ENCODE peak calls at places on chromosomes 2 and 18, in ten cellular contexts. One of them, this sample, is unnamed.

GRCh38 chr2:238305092-238305862 is 15.0 kb upstream of the TRAF3IP1 start:
- DNase-seq in esophagus muscularis mucosa: no peak
- DNase-seq in vagina: no peak
- DNase-seq in A673: no peak
- DNase-seq in left lung: no peak
- DNase-seq in CD8-positive, alpha-beta T cell: no peak
- DNase-seq in AG04450: no peak
- DNase-seq in HFF-Myc: no peak
- DNase-seq in HL-60: no peak
- DNase-seq in GM12865: no peak
- DNase-seq in this sample: no peak

GRCh38 chr18:48804856-48805610 is 145.7 kb downstream of the SMAD7 start:
- DNase-seq in CD8-positive, alpha-beta T cell: no peak
- DNase-seq in AG04450: no peak
- DNase-seq in GM12865: no peak
- DNase-seq in vagina: no peak
- DNase-seq in esophagus muscularis mucosa: no peak
- DNase-seq in left lung: no peak
- DNase-seq in A673: no peak
- DNase-seq in HFF-Myc: no peak
- DNase-seq in HL-60: no peak
- DNase-seq in this sample: no peak

GRCh38 chr2:142984657-142985056 is 107.2 kb downstream of the KYNU start:
- DNase-seq in AG04450: no peak
- DNase-seq in vagina: no peak
- DNase-seq in HL-60: no peak
- DNase-seq in esophagus muscularis mucosa: no peak
- DNase-seq in CD8-positive, alpha-beta T cell: no peak
- DNase-seq in GM12865: no peak
- DNase-seq in HFF-Myc: no peak
- DNase-seq in A673: no peak
- DNase-seq in left lung: no peak
- DNase-seq in this sample: no peak

GRCh38 chr2:33015421-33016142 is 68.8 kb downstream of the LTBP1 start:
- DNase-seq in A673: no peak
- DNase-seq in left lung: no peak
- DNase-seq in CD8-positive, alpha-beta T cell: no peak
- DNase-seq in vagina: no peak
- DNase-seq in GM12865: no peak
- DNase-seq in esophagus muscularis mucosa: peak; percentile 86
- DNase-seq in AG04450: peak; percentile 36
- DNase-seq in HL-60: no peak
- DNase-seq in HFF-Myc: no peak
- DNase-seq in this sample: peak; percentile 51

GRCh38 chr2:174546519-174547506 is 50.8 kb downstream of the WIPF1 start:
- DNase-seq in esophagus muscularis mucosa: no peak
- DNase-seq in left lung: no peak
- DNase-seq in A673: peak; percentile 49
- DNase-seq in AG04450: no peak
- DNase-seq in vagina: no peak
- DNase-seq in HFF-Myc: no peak
- DNase-seq in HL-60: no peak
- DNase-seq in GM12865: peak; percentile 61
- DNase-seq in CD8-positive, alpha-beta T cell: peak; percentile 23
- DNase-seq in this sample: peak; percentile 7

GRCh38 chr18:40917096-40917495 is 1037.9 kb upstream of the PIK3C3 start:
- DNase-seq in CD8-positive, alpha-beta T cell: no peak
- DNase-seq in A673: no peak
- DNase-seq in GM12865: no peak
- DNase-seq in HL-60: no peak
- DNase-seq in HFF-Myc: no peak
- DNase-seq in left lung: no peak
- DNase-seq in vagina: no peak
- DNase-seq in esophagus muscularis mucosa: no peak
- DNase-seq in AG04450: no peak
- DNase-seq in this sample: no peak

GRCh38 chr2:29367986-29368677 is 252.9 kb downstream of the CLIP4 start:
- DNase-seq in A673: no peak
- DNase-seq in left lung: no peak
- DNase-seq in vagina: no peak
- DNase-seq in esophagus muscularis mucosa: no peak
- DNase-seq in AG04450: no peak
- DNase-seq in GM12865: no peak
- DNase-seq in CD8-positive, alpha-beta T cell: no peak
- DNase-seq in HL-60: no peak
- DNase-seq in HFF-Myc: no peak
- DNase-seq in this sample: no peak

GRCh38 chr2:241314181-241314932 is 1.1 kb downstream of the HDLBP start:
- DNase-seq in AG04450: peak; percentile 11
- DNase-seq in esophagus muscularis mucosa: no peak
- DNase-seq in GM12865: no peak
- DNase-seq in CD8-positive, alpha-beta T cell: no peak
- DNase-seq in HFF-Myc: no peak
- DNase-seq in vagina: no peak
- DNase-seq in HL-60: no peak
- DNase-seq in left lung: no peak
- DNase-seq in A673: no peak
- DNase-seq in this sample: no peak

GRCh38 chr18:44723366-44723765 is 42.7 kb downstream of the SETBP1 start:
- DNase-seq in left lung: no peak
- DNase-seq in CD8-positive, alpha-beta T cell: no peak
- DNase-seq in HFF-Myc: no peak
- DNase-seq in GM12865: peak; percentile 29
- DNase-seq in AG04450: no peak
- DNase-seq in vagina: no peak
- DNase-seq in HL-60: no peak
- DNase-seq in A673: no peak
- DNase-seq in esophagus muscularis mucosa: no peak
- DNase-seq in this sample: no peak

GRCh38 chr2:190791347-190791982 is 89.2 kb upstream of the GLS start:
- DNase-seq in left lung: no peak
- DNase-seq in esophagus muscularis mucosa: no peak
- DNase-seq in CD8-positive, alpha-beta T cell: peak; percentile 23
- DNase-seq in AG04450: no peak
- DNase-seq in HL-60: no peak
- DNase-seq in HFF-Myc: peak; percentile 17
- DNase-seq in A673: peak; percentile 80
- DNase-seq in GM12865: no peak
- DNase-seq in vagina: no peak
- DNase-seq in this sample: peak; percentile 34

GRCh38 chr2:38233231-38233983 is 143.7 kb downstream of the ATL2 start:
- DNase-seq in HFF-Myc: peak; percentile 76
- DNase-seq in A673: peak; percentile 42
- DNase-seq in CD8-positive, alpha-beta T cell: no peak
- DNase-seq in GM12865: no peak
- DNase-seq in left lung: no peak
- DNase-seq in esophagus muscularis mucosa: no peak
- DNase-seq in AG04450: no peak
- DNase-seq in HL-60: no peak
- DNase-seq in vagina: no peak
- DNase-seq in this sample: peak; percentile 68
- TF ChIP-seq CTCF in HFF-Myc: peak; percentile 35
- TF ChIP-seq CTCF in A673: no peak
- TF ChIP-seq CTCF in CD8-positive, alpha-beta T cell: no peak
- TF ChIP-seq CTCF in GM12865: no peak
- TF ChIP-seq CTCF in left lung: no peak
- TF ChIP-seq CTCF in esophagus muscularis mucosa: no peak
- TF ChIP-seq CTCF in AG04450: no peak
- TF ChIP-seq CTCF in HL-60: no peak
- TF ChIP-seq CTCF in vagina: no peak
- TF ChIP-seq CTCF in this sample: peak; percentile 43

GRCh38 chr2:55618025-55618648 is 715 bp upstream of the PPP4R3B start:
- DNase-seq in HL-60: peak; percentile 14
- DNase-seq in vagina: no peak
- DNase-seq in CD8-positive, alpha-beta T cell: peak; percentile 16
- DNase-seq in AG04450: no peak
- DNase-seq in left lung: no peak
- DNase-seq in GM12865: peak; percentile 30
- DNase-seq in esophagus muscularis mucosa: no peak
- DNase-seq in HFF-Myc: no peak
- DNase-seq in A673: peak; percentile 9
- DNase-seq in this sample: no peak

GRCh38 chr2:55621802-55622201 is 4.4 kb upstream of the PPP4R3B start:
- DNase-seq in left lung: no peak
- DNase-seq in A673: no peak
- DNase-seq in CD8-positive, alpha-beta T cell: no peak
- DNase-seq in vagina: no peak
- DNase-seq in HFF-Myc: no peak
- DNase-seq in HL-60: no peak
- DNase-seq in AG04450: no peak
- DNase-seq in esophagus muscularis mucosa: no peak
- DNase-seq in GM12865: no peak
- DNase-seq in this sample: no peak

GRCh38 chr2:55618649-55619055 is 1.2 kb upstream of the PPP4R3B start:
- DNase-seq in left lung: peak; percentile 77
- DNase-seq in CD8-positive, alpha-beta T cell: peak; percentile 55
- DNase-seq in A673: peak; percentile 71
- DNase-seq in vagina: no peak
- DNase-seq in HL-60: peak; percentile 51
- DNase-seq in HFF-Myc: peak; percentile 35
- DNase-seq in esophagus muscularis mucosa: no peak
- DNase-seq in GM12865: peak; percentile 72
- DNase-seq in AG04450: no peak
- DNase-seq in this sample: no peak

GRCh38 chr2:55617160-55618024 is at the start of gene PPP4R3B:
- DNase-seq in HL-60: peak; percentile 97
- DNase-seq in vagina: peak; percentile 100
- DNase-seq in A673: peak; percentile 100
- DNase-seq in HFF-Myc: peak; percentile 95
- DNase-seq in esophagus muscularis mucosa: peak; percentile 99
- DNase-seq in GM12865: peak; percentile 100
- DNase-seq in left lung: peak; percentile 100
- DNase-seq in CD8-positive, alpha-beta T cell: peak; percentile 98
- DNase-seq in AG04450: peak; percentile 99
- DNase-seq in this sample: peak; percentile 99

GRCh38 chr2:55620123-55620779 is 2.8 kb upstream of the PPP4R3B start:
- DNase-seq in vagina: no peak
- DNase-seq in HL-60: peak; percentile 34
- DNase-seq in HFF-Myc: no peak
- DNase-seq in AG04450: no peak
- DNase-seq in esophagus muscularis mucosa: no peak
- DNase-seq in A673: peak; percentile 16
- DNase-seq in GM12865: peak; percentile 48
- DNase-seq in CD8-positive, alpha-beta T cell: no peak
- DNase-seq in left lung: no peak
- DNase-seq in this sample: no peak
- H3K4me3 ChIP-seq in vagina: no peak overlapping the region
- H3K4me3 ChIP-seq in HL-60: peak overlapping the region; percentile 78
- H3K4me3 ChIP-seq in HFF-Myc: peak overlapping the region; percentile 71
- H3K4me3 ChIP-seq in AG04450: no peak overlapping the region
- H3K4me3 ChIP-seq in esophagus muscularis mucosa: peak overlapping the region; percentile 99
- H3K4me3 ChIP-seq in A673: no peak overlapping the region
- H3K4me3 ChIP-seq in GM12865: no peak overlapping the region
- H3K4me3 ChIP-seq in CD8-positive, alpha-beta T cell: peak overlapping the region; percentile 4
- H3K4me3 ChIP-seq in left lung: peak overlapping the region; percentile 77
- H3K4me3 ChIP-seq in this sample: no peak overlapping the region

GRCh38 chr18:3653263-3653858 is 203.4 kb downstream of the TGIF1 start:
- DNase-seq in HL-60: no peak
- DNase-seq in AG04450: no peak
- DNase-seq in esophagus muscularis mucosa: no peak
- DNase-seq in A673: no peak
- DNase-seq in left lung: no peak
- DNase-seq in CD8-positive, alpha-beta T cell: no peak
- DNase-seq in GM12865: no peak
- DNase-seq in HFF-Myc: no peak
- DNase-seq in vagina: no peak
- DNase-seq in this sample: no peak

GRCh38 chr18:3655254-3655554 is 205.2 kb downstream of the TGIF1 start:
- DNase-seq in vagina: no peak
- DNase-seq in HFF-Myc: no peak
- DNase-seq in A673: no peak
- DNase-seq in CD8-positive, alpha-beta T cell: no peak
- DNase-seq in esophagus muscularis mucosa: no peak
- DNase-seq in HL-60: no peak
- DNase-seq in GM12865: no peak
- DNase-seq in left lung: no peak
- DNase-seq in AG04450: no peak
- DNase-seq in this sample: no peak

GRCh38 chr18:3653859-3654441 is 204.0 kb downstream of the TGIF1 start:
- DNase-seq in left lung: no peak
- DNase-seq in CD8-positive, alpha-beta T cell: no peak
- DNase-seq in HFF-Myc: no peak
- DNase-seq in AG04450: no peak
- DNase-seq in GM12865: no peak
- DNase-seq in esophagus muscularis mucosa: no peak
- DNase-seq in HL-60: no peak
- DNase-seq in vagina: no peak
- DNase-seq in A673: no peak
- DNase-seq in this sample: no peak

GRCh38 chr18:3654442-3655253 is 204.7 kb downstream of the TGIF1 start:
- DNase-seq in GM12865: no peak
- DNase-seq in AG04450: no peak
- DNase-seq in CD8-positive, alpha-beta T cell: no peak
- DNase-seq in vagina: no peak
- DNase-seq in HL-60: no peak
- DNase-seq in left lung: no peak
- DNase-seq in esophagus muscularis mucosa: no peak
- DNase-seq in A673: no peak
- DNase-seq in HFF-Myc: no peak
- DNase-seq in this sample: no peak

DNA sequence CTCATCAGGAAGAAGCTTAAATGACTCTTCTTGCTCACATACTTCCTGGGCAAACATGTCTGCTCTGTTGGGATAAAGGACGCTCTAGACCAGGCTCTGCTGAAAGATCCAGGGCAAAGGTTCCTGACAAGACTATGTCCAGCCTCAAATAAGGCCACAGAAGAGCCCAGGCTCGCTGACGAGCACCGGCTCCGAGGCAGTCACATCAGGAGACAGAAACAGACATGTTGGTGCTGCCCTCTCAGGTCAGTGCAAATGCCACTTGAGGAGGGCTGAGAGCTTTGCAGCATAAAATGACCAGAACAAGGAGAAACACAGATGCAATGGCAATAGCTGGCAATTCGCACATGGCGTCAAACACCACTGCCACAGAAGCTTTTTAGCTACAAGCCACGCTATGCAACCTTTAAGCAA is 205.7 kb downstream of the TGIF1 start:
- DNase-seq in HFF-Myc: no peak
- DNase-seq in left lung: no peak
- DNase-seq in HL-60: no peak
- DNase-seq in vagina: no peak
- DNase-seq in GM12865: no peak
- DNase-seq in A673: no peak
- DNase-seq in esophagus muscularis mucosa: no peak
- DNase-seq in AG04450: no peak
- DNase-seq in CD8-positive, alpha-beta T cell: no peak
- DNase-seq in this sample: no peak
- TF ChIP-seq CTCF in HFF-Myc: no peak
- TF ChIP-seq CTCF in left lung: no peak
- TF ChIP-seq CTCF in HL-60: no peak
- TF ChIP-seq CTCF in vagina: no peak
- TF ChIP-seq CTCF in GM12865: no peak
- TF ChIP-seq CTCF in A673: no peak
- TF ChIP-seq CTCF in esophagus muscularis mucosa: no peak
- TF ChIP-seq CTCF in AG04450: no peak
- TF ChIP-seq CTCF in CD8-positive, alpha-beta T cell: no peak
- TF ChIP-seq CTCF in this sample: no peak

DNA sequence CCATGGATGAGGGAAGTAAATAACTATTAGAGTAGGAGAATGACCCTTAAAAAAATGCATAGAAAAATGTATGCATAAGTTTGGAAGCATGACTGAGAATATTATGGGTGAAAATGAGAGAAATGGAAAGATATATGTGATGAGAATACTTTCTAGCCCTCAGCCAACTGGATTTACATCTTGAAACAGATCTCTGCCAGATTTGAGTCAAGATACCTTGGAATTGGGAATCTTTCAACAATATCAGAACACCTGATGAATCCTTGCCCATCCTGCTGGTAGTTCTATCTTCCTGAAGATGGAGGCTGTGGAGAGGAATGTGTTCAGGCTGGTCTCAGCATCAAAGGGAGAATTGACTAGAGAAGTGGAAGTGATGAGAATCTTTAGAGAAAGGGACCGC is 5.8 kb downstream of the TET3 start:
- DNase-seq in AG04450: no peak
- DNase-seq in HL-60: no peak
- DNase-seq in GM12865: no peak
- DNase-seq in vagina: no peak
- DNase-seq in left lung: no peak
- DNase-seq in A673: no peak
- DNase-seq in HFF-Myc: no peak
- DNase-seq in esophagus muscularis mucosa: no peak
- DNase-seq in CD8-positive, alpha-beta T cell: no peak
- DNase-seq in this sample: no peak
- H3K4me3 ChIP-seq in AG04450: no peak overlapping the region
- H3K4me3 ChIP-seq in HL-60: no peak overlapping the region
- H3K4me3 ChIP-seq in GM12865: no peak overlapping the region
- H3K4me3 ChIP-seq in vagina: no peak overlapping the region
- H3K4me3 ChIP-seq in left lung: no peak overlapping the region
- H3K4me3 ChIP-seq in A673: no peak overlapping the region
- H3K4me3 ChIP-seq in HFF-Myc: no peak overlapping the region
- H3K4me3 ChIP-seq in esophagus muscularis mucosa: no peak overlapping the region
- H3K4me3 ChIP-seq in CD8-positive, alpha-beta T cell: no peak overlapping the region
- H3K4me3 ChIP-seq in this sample: no peak overlapping the region

This sample was measured in AG09309.